ENCODE peak calls at places on chromosomes 1 and 21, in five cellular contexts. V, L, P, Y and U are unnamed samples.
A peak's percentile ranks its signal among the peaks of the same experiment; 100 is the strongest.

GRCh38 chr1:84361796-84362195 is 36.5 kb upstream of the DNASE2B start:
- DNase-seq in V (no peak), L (peak; percentile 84), P (no peak), Y (no peak), U (no peak)

GRCh38 chr1:226444901-226445300 is 37.0 kb upstream of the PARP1 start:
- DNase-seq in V (peak; percentile 55), L (no peak), P (no peak), Y (no peak), U (no peak)

GRCh38 chr21:46545911-46546310 is 59.0 kb downstream of the S100B start:
- DNase-seq in V (no peak), L (no peak), P (no peak), Y (no peak), U (no peak)

GRCh38 chr1:225688345-225688744 is 35.4 kb upstream of the ENAH start:
- DNase-seq in V (no peak), L (no peak), P (no peak), Y (no peak), U (no peak)

GRCh38 chr21:44325386-44326271 is 13.6 kb downstream of the CFAP410 start:
- DNase-seq in V (no peak), L (no peak), P (no peak), Y (no peak), U (no peak)

GRCh38 chr1:224582041-224582440 is 34.1 kb upstream of the CNIH3 start:
- DNase-seq in V (no peak), L (no peak), P (no peak), Y (no peak), U (no peak)

GRCh38 chr1:81803423-81804103 is 2.8 kb downstream of the ADGRL2 start:
- DNase-seq in V (no peak), L (no peak), P (no peak), Y (no peak), U (no peak)

GRCh38 chr21:46116189-46116845 is 18.4 kb downstream of the COL6A2 start:
- DNase-seq in V (no peak), L (no peak), P (peak; percentile 6), Y (peak; percentile 22), U (peak; percentile 84)

GRCh38 chr1:161198206-161198876 is 513 bp downstream of the ADAMTS4 start:
- DNase-seq in V (no peak), L (peak; percentile 44), P (peak; percentile 50), Y (no peak), U (peak; percentile 91)

GRCh38 chr1:201471772-201472171 is 2.8 kb upstream of the PHLDA3 start:
- DNase-seq in V (no peak), L (peak; percentile 95), P (no peak), Y (no peak), U (no peak)

GRCh38 chr21:43782741-43783700 is 6.4 kb upstream of the RRP1 start:
- DNase-seq in V (no peak), L (peak; percentile 86), P (no peak), Y (no peak), U (no peak)

GRCh38 chr1:53001128-53001527 is 60.9 kb upstream of the PODN start:
- DNase-seq in V (no peak), L (no peak), P (no peak), Y (no peak), U (no peak)

GRCh38 chr1:110171134-110171733 is 20.9 kb downstream of the SLC6A17 start:
- DNase-seq in V (no peak), L (no peak), P (no peak), Y (no peak), U (no peak)

GRCh38 chr1:109632671-109633346 is 13.2 kb downstream of the AMPD2 start:
- DNase-seq in V (no peak), L (no peak), P (peak; percentile 82), Y (no peak), U (no peak)

GRCh38 chr1:212699104-212699838 is 369 bp downstream of the BATF3 start:
- DNase-seq in V (peak; percentile 44), L (peak; percentile 63), P (peak; percentile 10), Y (peak; percentile 46), U (peak; percentile 83)

GRCh38 chr1:24416666-24417391 is 1.2 kb downstream of the NIPAL3 start:
- DNase-seq in V (peak; percentile 16), L (peak; percentile 96), P (no peak), Y (peak; percentile 46), U (no peak)

GRCh38 chr1:159214149-159214760 is 9.6 kb downstream of the ACKR1 start:
- DNase-seq in V (peak; percentile 5), L (peak; percentile 72), P (no peak), Y (peak; percentile 47), U (no peak)

GRCh38 chr1:179706339-179706941 is 36.7 kb upstream of the FAM163A start:
- DNase-seq in V (peak; percentile 43), L (peak; percentile 54), P (peak; percentile 52), Y (peak; percentile 47), U (no peak)

GRCh38 chr21:35628331-35628730 is 432.0 kb downstream of the SETD4 start:
- DNase-seq in V (no peak), L (peak; percentile 40), P (no peak), Y (no peak), U (no peak)

GRCh38 chr21:15872236-15872635 is 142.5 kb downstream of the USP25 start:
- DNase-seq in V (no peak), L (no peak), P (no peak), Y (no peak), U (no peak)

GRCh38 chr1:94962745-94963265 is 35.9 kb upstream of the CNN3 start:
- DNase-seq in V (no peak), L (peak; percentile 23), P (peak; percentile 59), Y (peak; percentile 45), U (no peak)

GRCh38 chr1:1273535-1274298 is at the start of gene UBE2J2:
- DNase-seq in V (peak; percentile 90), L (peak; percentile 91), P (peak; percentile 93), Y (peak; percentile 91), U (peak; percentile 97)

GRCh38 chr21:22904385-22904784 is 1906.2 kb downstream of the NCAM2 start:
- DNase-seq in V (no peak), L (no peak), P (no peak), Y (no peak), U (no peak)

GRCh38 chr1:73162576-73162975 is 880.2 kb upstream of the NEGR1 start:
- DNase-seq in V (no peak), L (no peak), P (no peak), Y (no peak), U (no peak)

GRCh38 chr1:211588711-211589110 is 9.8 kb upstream of the SLC30A1 start:
- DNase-seq in V (no peak), L (no peak), P (no peak), Y (no peak), U (no peak)

GRCh38 chr1:116415699-116416533 is 42.9 kb downstream of the ATP1A1 start:
- DNase-seq in V (no peak), L (no peak), P (peak; percentile 30), Y (no peak), U (peak; percentile 72)

GRCh38 chr1:231171623-231172197 is 9.9 kb downstream of the TRIM67 start:
- DNase-seq in V (no peak), L (peak; percentile 39), P (no peak), Y (no peak), U (no peak)

GRCh38 chr1:231165371-231165770 is 3.5 kb downstream of the TRIM67 start:
- DNase-seq in V (no peak), L (peak; percentile 12), P (no peak), Y (no peak), U (no peak)

GRCh38 chr1:231172411-231172810 is 10.6 kb downstream of the TRIM67 start:
- DNase-seq in V (no peak), L (peak; percentile 43), P (no peak), Y (no peak), U (no peak)

GRCh38 chr1:231166398-231166797 is 4.5 kb downstream of the TRIM67 start:
- DNase-seq in V (no peak), L (no peak), P (no peak), Y (no peak), U (no peak)

GRCh38 chr1:231170875-231171274 is 9.0 kb downstream of the TRIM67 start:
- DNase-seq in V (no peak), L (no peak), P (no peak), Y (no peak), U (no peak)
- TF ChIP-seq CTCF in V (no peak), L (peak; percentile 49), P (no peak), Y (no peak), U (no peak)

GRCh38 chr1:16236495-16237342 is at the start of gene CPLANE2:
- DNase-seq in V (peak; percentile 95), L (peak; percentile 95), P (peak; percentile 95), Y (peak; percentile 92), U (peak; percentile 98)
- TF ChIP-seq CTCF in V (peak; percentile 11), L (peak; percentile 1), P (no peak), Y (no peak), U (no peak)

DNA sequence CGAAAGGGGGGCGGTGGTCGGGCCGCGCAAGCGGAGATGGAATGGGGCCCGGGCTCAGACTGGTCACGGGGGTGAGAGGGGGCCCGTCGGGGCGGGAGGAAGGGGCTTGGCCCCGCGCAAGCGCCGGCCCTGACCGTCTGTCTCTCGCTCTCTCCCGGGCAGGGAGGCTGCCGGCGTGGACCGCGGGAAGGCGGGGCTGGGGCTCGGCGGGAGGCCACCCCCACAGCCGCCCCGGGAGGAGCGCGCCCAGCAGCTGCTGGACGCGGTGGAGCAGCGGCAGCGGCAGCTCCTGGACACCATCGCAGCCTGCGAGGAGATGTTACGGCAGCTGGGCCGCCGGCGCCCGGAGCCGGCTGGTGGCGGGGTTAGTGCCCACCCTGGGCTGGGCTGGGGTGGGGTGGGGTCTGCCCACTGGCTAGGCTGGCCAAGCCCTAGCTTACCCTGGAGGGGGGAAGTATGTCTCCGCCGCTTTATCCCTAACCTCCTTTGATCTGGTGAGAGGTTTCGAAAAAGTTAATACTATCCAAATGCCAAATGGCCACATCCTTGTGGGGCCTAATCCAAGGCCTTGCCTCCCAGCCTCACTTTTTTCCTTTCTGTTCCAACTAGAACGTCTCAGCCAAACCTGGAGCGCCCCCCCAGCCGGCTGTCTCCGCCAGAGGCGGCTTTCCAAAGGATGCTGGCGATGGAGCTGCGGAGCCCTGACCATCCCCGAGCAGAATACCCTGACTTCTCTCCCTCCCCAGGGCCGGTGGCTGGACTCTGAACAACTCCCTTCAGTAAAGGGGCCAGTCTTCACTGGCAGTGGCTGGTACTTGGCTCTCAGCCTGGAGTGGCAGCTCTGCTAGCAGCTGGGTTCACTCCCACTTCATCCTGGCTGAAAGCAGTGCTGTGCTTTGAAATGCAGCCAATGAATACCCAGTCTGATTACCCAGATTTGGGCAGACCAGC is 636 bp upstream of the YRDC start:
- DNase-seq in V (peak; percentile 32), L (peak; percentile 65), P (peak; percentile 75), Y (peak; percentile 72), U (peak; percentile 94)
- TF ChIP-seq CTCF in V (no peak), L (no peak), P (no peak), Y (no peak), U (no peak)

DNA sequence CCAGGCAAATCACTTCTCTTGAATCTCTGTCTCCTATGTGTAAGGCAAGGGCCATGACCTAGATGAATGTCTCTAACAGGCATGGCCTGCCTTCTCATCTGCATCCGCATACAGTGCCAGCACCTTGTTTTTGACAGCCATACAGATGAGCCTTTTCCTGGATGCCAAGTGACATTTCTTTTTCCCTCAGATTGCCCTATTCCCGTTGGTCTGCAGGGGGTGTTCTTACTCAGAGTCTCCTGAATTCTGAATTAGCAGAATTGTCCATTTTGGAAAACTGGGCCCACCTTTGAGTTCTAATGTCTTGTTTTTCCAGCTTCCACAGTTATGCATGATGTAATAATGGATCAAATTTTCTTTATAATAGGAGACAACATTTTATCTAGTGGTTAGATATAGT is 88.0 kb upstream of the ADAR start:
- DNase-seq in V (no peak), L (peak; percentile 45), P (no peak), Y (no peak), U (no peak)
- TF ChIP-seq CTCF in V (no peak), L (peak; percentile 60), P (no peak), Y (no peak), U (peak; percentile 42)